ENCODE peak calls at places on chromosome 22, in five cellular contexts. N is fibroblast of villous mesenchyme; V is fibroblast of the conjunctiva; X is NCI-H2107; R is activated effector memory CD4-positive, alpha-beta T cell treated with Interleukin-2 at 50 U/mL for 16 hours. D is an unnamed sample.

GRCh38 chr22:48719978-48720661 is 1107.6 kb downstream of the BRD1 start:
- DNase-seq in N (no peak), V (no peak), X (no peak), R (no peak), D (no peak)

GRCh38 chr22:24437820-24438328 is 10.5 kb downstream of the ADORA2A start:
- DNase-seq in N (no peak), V (no peak), X (no peak), R (no peak), D (no peak)

GRCh38 chr22:31829505-31829904 is 75.7 kb downstream of the DEPDC5 start:
- DNase-seq in N (peak; percentile 92), V (peak; percentile 65), X (no peak), R (no peak), D (peak; percentile 97)

GRCh38 chr22:24595863-24596262 is 3.0 kb upstream of the LRRC75B start:
- DNase-seq in N (no peak), V (no peak), X (no peak), R (no peak), D (no peak)

GRCh38 chr22:27475548-27475897 is 326.0 kb downstream of the MN1 start:
- DNase-seq in N (no peak), V (no peak), X (no peak), R (no peak), D (no peak)

GRCh38 chr22:36743011-36743410 is 32.9 kb downstream of the IFT27 start:
- DNase-seq in N (no peak), V (no peak), X (no peak), R (no peak), D (no peak)

GRCh38 chr22:40322061-40322460 is 24.2 kb upstream of the ADSL start:
- DNase-seq in N (no peak), V (no peak), X (no peak), R (no peak), D (peak; percentile 43)

GRCh38 chr22:29883831-29884139 is 811 bp downstream of the MTMR3 start:
- DNase-seq in N (no peak), V (no peak), X (no peak), R (no peak), D (no peak)

GRCh38 chr22:31044262-31044861 is 36.8 kb upstream of the SMTN start:
- DNase-seq in N (peak; percentile 82), V (no peak), X (no peak), R (no peak), D (peak; percentile 57)

GRCh38 chr22:49575703-49576081 is 252.0 kb downstream of the BRD1 start:
- DNase-seq in N (no peak), V (no peak), X (no peak), R (no peak), D (no peak)

GRCh38 chr22:39214383-39215069 is 30.3 kb downstream of the PDGFB start:
- DNase-seq in N (no peak), V (no peak), X (no peak), R (no peak), D (peak; percentile 51)

GRCh38 chr22:38067028-38067415 is 9.8 kb downstream of the PICK1 start:
- DNase-seq in N (no peak), V (no peak), X (no peak), R (no peak), D (no peak)

GRCh38 chr22:32951807-32952153 is 106.4 kb downstream of the SYN3 start:
- DNase-seq in N (no peak), V (no peak), X (no peak), R (no peak), D (no peak)

GRCh38 chr22:41996826-41997225 is 1.8 kb upstream of the WBP2NL start:
- DNase-seq in N (no peak), V (no peak), X (no peak), R (no peak), D (no peak)

GRCh38 chr22:34903416-34903815 is 162.5 kb upstream of the ISX start:
- DNase-seq in N (no peak), V (no peak), X (no peak), R (no peak), D (no peak)

GRCh38 chr22:47174671-47175111 is 412.2 kb downstream of the TBC1D22A start:
- DNase-seq in N (no peak), V (no peak), X (no peak), R (no peak), D (no peak)

GRCh38 chr22:19495562-19496323 is 16.0 kb downstream of the CDC45 start:
- DNase-seq in N (peak; percentile 44), V (no peak), X (no peak), R (no peak), D (peak; percentile 50)

D was measured in iris pigment epithelial cell.